ENCODE peak calls at places on chromosome 19, in four cellular contexts. I is tibial artery; O is stimulated activated CD4-positive, alpha-beta T cell treated with anti-CD3 and anti-CD28 coated beads, Interleukin-1b, Interleukin-23, amount 100 ng/mL, for 24 hours; A is HS-5. F is an unnamed sample.

GRCh38 chr19:6181119-6181518 is 45.7 kb downstream of the ACSBG2 start:
- DNase-seq in I (no peak), O (no peak), A (no peak), F (no peak)

GRCh38 chr19:41882568-41883462 is at the start of gene ARHGEF1:
- DNase-seq in I (peak), O (no peak), A (no peak), F (no peak)

GRCh38 chr19:48442116-48443035 is 3.4 kb upstream of the GRWD1 start:
- DNase-seq in I (no peak), O (no peak), A (no peak), F (no peak)

GRCh38 chr19:6737873-6738725 is 719 bp upstream of the GPR108 start:
- DNase-seq in I (peak), O (peak), A (no peak), F (peak)

GRCh38 chr19:12720851-12721655 is 2.7 kb downstream of the TNPO2 start:
- DNase-seq in I (no peak), O (no peak), A (no peak), F (no peak)

GRCh38 chr19:1860133-1860775 is 3.1 kb downstream of the KLF16 start:
- DNase-seq in I (no peak), O (no peak), A (no peak), F (peak)

GRCh38 chr19:31118292-31118925 is 230.8 kb downstream of the TSHZ3 start:
- DNase-seq in I (no peak), O (no peak), A (no peak), F (peak)

GRCh38 chr19:43984687-43985000 is 656 bp downstream of the ZNF155 start:
- DNase-seq in I (no peak), O (no peak), A (no peak), F (no peak)

GRCh38 chr19:35107541-35107939 is 8.1 kb upstream of the FXYD3 start:
- DNase-seq in I (no peak), O (no peak), A (no peak), F (no peak)

GRCh38 chr19:11460207-11460606 is 20.6 kb downstream of the ELAVL3 start:
- DNase-seq in I (no peak), O (no peak), A (no peak), F (no peak)

GRCh38 chr19:18776736-18777135 is 14.4 kb downstream of the COMP start:
- DNase-seq in I (no peak), O (no peak), A (peak), F (no peak)

GRCh38 chr19:55406869-55407624 is 541 bp downstream of the UBE2S start:
- DNase-seq in I (peak), O (no peak), A (no peak), F (no peak)

GRCh38 chr19:15871570-15871969 is 26.3 kb downstream of the CYP4F2 start:
- DNase-seq in I (no peak), O (peak), A (no peak), F (no peak)